ENCODE peak calls at places on chromosomes 6 and 20, in eight cellular contexts. J is MCF 10A, A is upper lobe of right lung, S is nephron progenitor cell, Z is lower lobe of right lung, N is GM12865, M is prostate gland, T is sigmoid colon. D is an unnamed sample.

GRCh38 chr20:35479798-35480197 is 24.4 kb downstream of the CEP250 start:
- DNase-seq in J (no peak), A (no peak), S (no peak), Z (no peak), N (no peak), M (no peak), T (no peak), D (no peak)

GRCh38 chr20:5845686-5846651 is 95.8 kb downstream of the SHLD1 start:
- DNase-seq in J (no peak), A (no peak), S (no peak), Z (no peak), N (peak; percentile 72), M (no peak), T (no peak), D (no peak)

GRCh38 chr20:62219101-62219991 is 732 bp downstream of the HRH3 start:
- DNase-seq in J (no peak), A (no peak), S (no peak), Z (no peak), N (no peak), M (no peak), T (no peak), D (no peak)

GRCh38 chr6:167985205-167985604 is 12.3 kb upstream of the KIF25 start:
- DNase-seq in J (no peak), A (no peak), S (no peak), Z (no peak), N (no peak), M (no peak), T (no peak), D (no peak)

GRCh38 chr6:16257999-16258708 is 19.8 kb downstream of the GMPR start:
- DNase-seq in J (no peak), A (no peak), S (no peak), Z (no peak), N (no peak), M (no peak), T (no peak), D (no peak)

GRCh38 chr6:56863366-56863765 is 91.5 kb upstream of the BEND6 start:
- DNase-seq in J (peak; percentile 84), A (no peak), S (no peak), Z (no peak), N (no peak), M (no peak), T (no peak), D (no peak)

GRCh38 chr6:57312004-57312345 is 5.5 kb upstream of the PRIM2 start:
- DNase-seq in J (no peak), A (no peak), S (no peak), Z (no peak), N (no peak), M (no peak), T (no peak), D (no peak)

GRCh38 chr20:1389703-1390385 is 3.0 kb downstream of the FKBP1A start:
- DNase-seq in J (peak; percentile 38), A (no peak), S (no peak), Z (no peak), N (no peak), M (no peak), T (no peak), D (no peak)

GRCh38 chr6:38528196-38528965 is 111.3 kb downstream of the BTBD9 start:
- DNase-seq in J (no peak), A (no peak), S (no peak), Z (no peak), N (no peak), M (no peak), T (no peak), D (no peak)

DNA sequence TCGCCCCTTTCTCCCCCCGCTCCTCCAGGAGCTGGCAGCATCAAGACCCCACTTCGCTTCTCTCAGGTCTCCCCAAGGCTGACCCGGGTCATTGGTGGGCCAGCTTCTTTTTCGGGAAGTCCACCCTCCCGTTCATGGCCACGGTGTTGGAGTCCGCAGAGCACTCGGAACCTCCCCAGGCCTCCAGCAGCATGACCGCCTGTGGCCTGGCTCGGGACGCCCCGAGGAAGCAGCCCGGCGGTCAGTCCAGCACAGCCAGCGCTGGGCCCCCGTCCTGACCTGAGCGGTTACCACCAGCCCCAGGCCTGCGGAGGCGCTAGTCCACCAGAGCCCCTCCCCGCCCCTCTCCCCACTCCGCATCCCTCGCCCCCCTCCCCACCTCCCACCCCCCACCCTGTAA is 1.0 kb downstream of the PPDPF start:
- DNase-seq in J (no peak), A (no peak), S (no peak), Z (peak; percentile 53), N (peak; percentile 13), M (no peak), T (no peak), D (no peak)
- TF ChIP-seq CTCF in J (no peak), A (no peak), S (no peak), Z (no peak), N (no peak), M (no peak), T (no peak), D (no peak)

GRCh38 chr6:109693128-109693527 is 2.0 kb downstream of the FIG4 start:
- DNase-seq in J (no peak), A (no peak), S (no peak), Z (no peak), N (peak; percentile 43), M (no peak), T (no peak), D (no peak)
- TF ChIP-seq CTCF in J (no peak), A (no peak), S (no peak), Z (no peak), N (no peak), M (no peak), T (no peak), D (no peak)

GRCh38 chr6:132912273-132912672 is 97.9 kb downstream of the RPS12 start:
- DNase-seq in J (no peak), A (no peak), S (no peak), Z (no peak), N (no peak), M (no peak), T (no peak), D (no peak)
- TF ChIP-seq CTCF in J (no peak), A (no peak), S (no peak), Z (no peak), N (no peak), M (no peak), T (no peak), D (no peak)

GRCh38 chr6:46648869-46649488 is 3.6 kb downstream of the CYP39A1 start:
- DNase-seq in J (peak; percentile 77), A (no peak), S (no peak), Z (no peak), N (no peak), M (no peak), T (no peak), D (no peak)
- TF ChIP-seq CTCF in J (no peak), A (no peak), S (no peak), Z (no peak), N (no peak), M (no peak), T (no peak), D (no peak)

D was measured in AG09319.